ENCODE peak calls at places on chromosomes 4 and X, in four cellular contexts. One of them, this sample, is unnamed.

GRCh38 chrX:154019633-154020499 is at the start of gene IRAK1:
- DNase-seq in GM23338: peak
- DNase-seq in activated T-helper 1 cell treated with anti-CD3 and anti-CD28 coated beads, Interleukin-2, amount 50 U/mL, for 16 hours: no peak
- DNase-seq in fibroblast of the aortic adventitia: peak
- DNase-seq in this sample: no peak

GRCh38 chr4:988726-989721 is 2.2 kb downstream of the IDUA start:
- DNase-seq in GM23338: no peak
- DNase-seq in activated T-helper 1 cell treated with anti-CD3 and anti-CD28 coated beads, Interleukin-2, amount 50 U/mL, for 16 hours: no peak
- DNase-seq in fibroblast of the aortic adventitia: no peak
- DNase-seq in this sample: no peak

GRCh38 chr4:77560170-77560569 is 45.5 kb upstream of the CXCL13 start:
- DNase-seq in GM23338: no peak
- DNase-seq in activated T-helper 1 cell treated with anti-CD3 and anti-CD28 coated beads, Interleukin-2, amount 50 U/mL, for 16 hours: no peak
- DNase-seq in fibroblast of the aortic adventitia: no peak
- DNase-seq in this sample: no peak

GRCh38 chrX:27446423-27446822 is 16.7 kb downstream of the PPP4R3C start:
- DNase-seq in GM23338: no peak
- DNase-seq in activated T-helper 1 cell treated with anti-CD3 and anti-CD28 coated beads, Interleukin-2, amount 50 U/mL, for 16 hours: no peak
- DNase-seq in fibroblast of the aortic adventitia: no peak
- DNase-seq in this sample: no peak

GRCh38 chr4:6346373-6347110 is 76.9 kb downstream of the WFS1 start:
- DNase-seq in GM23338: no peak
- DNase-seq in activated T-helper 1 cell treated with anti-CD3 and anti-CD28 coated beads, Interleukin-2, amount 50 U/mL, for 16 hours: no peak
- DNase-seq in fibroblast of the aortic adventitia: no peak
- DNase-seq in this sample: no peak

GRCh38 chr4:125736057-125736456 is 421.3 kb downstream of the FAT4 start:
- DNase-seq in GM23338: peak
- DNase-seq in activated T-helper 1 cell treated with anti-CD3 and anti-CD28 coated beads, Interleukin-2, amount 50 U/mL, for 16 hours: no peak
- DNase-seq in fibroblast of the aortic adventitia: peak
- DNase-seq in this sample: no peak

GRCh38 chrX:115719171-115719570 is 158.2 kb downstream of the PLS3 start:
- DNase-seq in GM23338: no peak
- DNase-seq in activated T-helper 1 cell treated with anti-CD3 and anti-CD28 coated beads, Interleukin-2, amount 50 U/mL, for 16 hours: no peak
- DNase-seq in fibroblast of the aortic adventitia: no peak
- DNase-seq in this sample: no peak

GRCh38 chrX:124212622-124213021 is 119.8 kb upstream of the TEX13D start:
- DNase-seq in GM23338: no peak
- DNase-seq in activated T-helper 1 cell treated with anti-CD3 and anti-CD28 coated beads, Interleukin-2, amount 50 U/mL, for 16 hours: no peak
- DNase-seq in fibroblast of the aortic adventitia: no peak
- DNase-seq in this sample: no peak

GRCh38 chrX:129649268-129650182 is 5.2 kb downstream of the APLN start:
- DNase-seq in GM23338: no peak
- DNase-seq in activated T-helper 1 cell treated with anti-CD3 and anti-CD28 coated beads, Interleukin-2, amount 50 U/mL, for 16 hours: no peak
- DNase-seq in fibroblast of the aortic adventitia: peak
- DNase-seq in this sample: no peak

GRCh38 chr4:108030332-108030731 is 40.6 kb downstream of the HADH start:
- DNase-seq in GM23338: peak
- DNase-seq in activated T-helper 1 cell treated with anti-CD3 and anti-CD28 coated beads, Interleukin-2, amount 50 U/mL, for 16 hours: peak
- DNase-seq in fibroblast of the aortic adventitia: peak
- DNase-seq in this sample: peak

GRCh38 chrX:54529166-54529558 is 857 bp upstream of the GNL3L start:
- DNase-seq in GM23338: no peak
- DNase-seq in activated T-helper 1 cell treated with anti-CD3 and anti-CD28 coated beads, Interleukin-2, amount 50 U/mL, for 16 hours: no peak
- DNase-seq in fibroblast of the aortic adventitia: no peak
- DNase-seq in this sample: no peak

GRCh38 chr4:6658635-6659075 is 18.2 kb downstream of the MRFAP1 start:
- DNase-seq in GM23338: peak
- DNase-seq in activated T-helper 1 cell treated with anti-CD3 and anti-CD28 coated beads, Interleukin-2, amount 50 U/mL, for 16 hours: peak
- DNase-seq in fibroblast of the aortic adventitia: no peak
- DNase-seq in this sample: no peak

GRCh38 chr4:160580581-160580980 is 1477.7 kb downstream of the RAPGEF2 start:
- DNase-seq in GM23338: no peak
- DNase-seq in activated T-helper 1 cell treated with anti-CD3 and anti-CD28 coated beads, Interleukin-2, amount 50 U/mL, for 16 hours: no peak
- DNase-seq in fibroblast of the aortic adventitia: no peak
- DNase-seq in this sample: no peak

GRCh38 chrX:66684196-66684595 is 45.3 kb upstream of the EDA2R start:
- DNase-seq in GM23338: no peak
- DNase-seq in activated T-helper 1 cell treated with anti-CD3 and anti-CD28 coated beads, Interleukin-2, amount 50 U/mL, for 16 hours: no peak
- DNase-seq in fibroblast of the aortic adventitia: peak
- DNase-seq in this sample: no peak

GRCh38 chrX:14936561-14936960 is 63.3 kb downstream of the MOSPD2 start:
- DNase-seq in GM23338: no peak
- DNase-seq in activated T-helper 1 cell treated with anti-CD3 and anti-CD28 coated beads, Interleukin-2, amount 50 U/mL, for 16 hours: no peak
- DNase-seq in fibroblast of the aortic adventitia: peak
- DNase-seq in this sample: peak

GRCh38 chr4:3047464-3048286 is 26.7 kb downstream of the HTT-AS start:
- DNase-seq in GM23338: peak
- DNase-seq in activated T-helper 1 cell treated with anti-CD3 and anti-CD28 coated beads, Interleukin-2, amount 50 U/mL, for 16 hours: peak
- DNase-seq in fibroblast of the aortic adventitia: peak
- DNase-seq in this sample: peak

GRCh38 chrX:109624641-109625311 is at the start of gene KCNE5:
- DNase-seq in GM23338: peak
- DNase-seq in activated T-helper 1 cell treated with anti-CD3 and anti-CD28 coated beads, Interleukin-2, amount 50 U/mL, for 16 hours: no peak
- DNase-seq in fibroblast of the aortic adventitia: no peak
- DNase-seq in this sample: no peak

GRCh38 chrX:93468075-93468474 is 205.3 kb downstream of the NAP1L3 start:
- DNase-seq in GM23338: no peak
- DNase-seq in activated T-helper 1 cell treated with anti-CD3 and anti-CD28 coated beads, Interleukin-2, amount 50 U/mL, for 16 hours: no peak
- DNase-seq in fibroblast of the aortic adventitia: no peak
- DNase-seq in this sample: no peak

GRCh38 chr4:13921805-13922204 is 294.3 kb upstream of the BOD1L1 start:
- DNase-seq in GM23338: no peak
- DNase-seq in activated T-helper 1 cell treated with anti-CD3 and anti-CD28 coated beads, Interleukin-2, amount 50 U/mL, for 16 hours: no peak
- DNase-seq in fibroblast of the aortic adventitia: peak
- DNase-seq in this sample: peak

GRCh38 chr4:142091085-142091513 is 454.7 kb downstream of the IL15 start:
- DNase-seq in GM23338: no peak
- DNase-seq in activated T-helper 1 cell treated with anti-CD3 and anti-CD28 coated beads, Interleukin-2, amount 50 U/mL, for 16 hours: no peak
- DNase-seq in fibroblast of the aortic adventitia: peak
- DNase-seq in this sample: peak

GRCh38 chr4:120812216-120812615 is 110.3 kb downstream of the PRDM5 start:
- DNase-seq in GM23338: no peak
- DNase-seq in activated T-helper 1 cell treated with anti-CD3 and anti-CD28 coated beads, Interleukin-2, amount 50 U/mL, for 16 hours: no peak
- DNase-seq in fibroblast of the aortic adventitia: no peak
- DNase-seq in this sample: no peak

GRCh38 chr4:24743931-24744330 is 51.4 kb upstream of the SOD3 start:
- DNase-seq in GM23338: peak
- DNase-seq in activated T-helper 1 cell treated with anti-CD3 and anti-CD28 coated beads, Interleukin-2, amount 50 U/mL, for 16 hours: no peak
- DNase-seq in fibroblast of the aortic adventitia: no peak
- DNase-seq in this sample: no peak

GRCh38 chr4:114384629-114385028 is 214.0 kb upstream of the UGT8 start:
- DNase-seq in GM23338: peak
- DNase-seq in activated T-helper 1 cell treated with anti-CD3 and anti-CD28 coated beads, Interleukin-2, amount 50 U/mL, for 16 hours: no peak
- DNase-seq in fibroblast of the aortic adventitia: peak
- DNase-seq in this sample: no peak

GRCh38 chr4:153799708-153800074 is 10.8 kb upstream of the SFRP2 start:
- DNase-seq in GM23338: no peak
- DNase-seq in activated T-helper 1 cell treated with anti-CD3 and anti-CD28 coated beads, Interleukin-2, amount 50 U/mL, for 16 hours: no peak
- DNase-seq in fibroblast of the aortic adventitia: no peak
- DNase-seq in this sample: no peak

GRCh38 chrX:40182615-40183014 is 84.9 kb upstream of the BCOR start:
- DNase-seq in GM23338: no peak
- DNase-seq in activated T-helper 1 cell treated with anti-CD3 and anti-CD28 coated beads, Interleukin-2, amount 50 U/mL, for 16 hours: no peak
- DNase-seq in fibroblast of the aortic adventitia: no peak
- DNase-seq in this sample: no peak

GRCh38 chr4:174855043-174855442 is 26.0 kb upstream of the GLRA3 start:
- DNase-seq in GM23338: peak
- DNase-seq in activated T-helper 1 cell treated with anti-CD3 and anti-CD28 coated beads, Interleukin-2, amount 50 U/mL, for 16 hours: no peak
- DNase-seq in fibroblast of the aortic adventitia: no peak
- DNase-seq in this sample: no peak

GRCh38 chr4:108031427-108032083 is 41.9 kb downstream of the HADH start:
- DNase-seq in GM23338: peak
- DNase-seq in activated T-helper 1 cell treated with anti-CD3 and anti-CD28 coated beads, Interleukin-2, amount 50 U/mL, for 16 hours: no peak
- DNase-seq in fibroblast of the aortic adventitia: no peak
- DNase-seq in this sample: no peak

GRCh38 chrX:69264134-69264533 is 98.9 kb upstream of the PJA1 start:
- DNase-seq in GM23338: peak
- DNase-seq in activated T-helper 1 cell treated with anti-CD3 and anti-CD28 coated beads, Interleukin-2, amount 50 U/mL, for 16 hours: no peak
- DNase-seq in fibroblast of the aortic adventitia: no peak
- DNase-seq in this sample: no peak

GRCh38 chr4:165763640-165764039 is 109.4 kb upstream of the TLL1 start:
- DNase-seq in GM23338: no peak
- DNase-seq in activated T-helper 1 cell treated with anti-CD3 and anti-CD28 coated beads, Interleukin-2, amount 50 U/mL, for 16 hours: no peak
- DNase-seq in fibroblast of the aortic adventitia: peak
- DNase-seq in this sample: no peak

GRCh38 chr4:166008510-166008909 is 135.5 kb downstream of the TLL1 start:
- DNase-seq in GM23338: no peak
- DNase-seq in activated T-helper 1 cell treated with anti-CD3 and anti-CD28 coated beads, Interleukin-2, amount 50 U/mL, for 16 hours: no peak
- DNase-seq in fibroblast of the aortic adventitia: no peak
- DNase-seq in this sample: no peak

GRCh38 chr4:166972071-166972470 is 262.2 kb downstream of the SPOCK3 start:
- DNase-seq in GM23338: no peak
- DNase-seq in activated T-helper 1 cell treated with anti-CD3 and anti-CD28 coated beads, Interleukin-2, amount 50 U/mL, for 16 hours: no peak
- DNase-seq in fibroblast of the aortic adventitia: peak
- DNase-seq in this sample: no peak

GRCh38 chr4:68906238-68907137 is 45.1 kb downstream of the UGT2A3 start:
- DNase-seq in GM23338: peak
- DNase-seq in activated T-helper 1 cell treated with anti-CD3 and anti-CD28 coated beads, Interleukin-2, amount 50 U/mL, for 16 hours: no peak
- DNase-seq in fibroblast of the aortic adventitia: peak
- DNase-seq in this sample: no peak

GRCh38 chr4:33941854-33942253 is 2302.5 kb downstream of the ARAP2 start:
- DNase-seq in GM23338: no peak
- DNase-seq in activated T-helper 1 cell treated with anti-CD3 and anti-CD28 coated beads, Interleukin-2, amount 50 U/mL, for 16 hours: no peak
- DNase-seq in fibroblast of the aortic adventitia: no peak
- DNase-seq in this sample: no peak

GRCh38 chr4:138301536-138301935 is 59.4 kb upstream of the SLC7A11 start:
- DNase-seq in GM23338: no peak
- DNase-seq in activated T-helper 1 cell treated with anti-CD3 and anti-CD28 coated beads, Interleukin-2, amount 50 U/mL, for 16 hours: no peak
- DNase-seq in fibroblast of the aortic adventitia: no peak
- DNase-seq in this sample: no peak

GRCh38 chr4:45662996-45663395 is 460.9 kb downstream of the GABRG1 start:
- DNase-seq in GM23338: peak
- DNase-seq in activated T-helper 1 cell treated with anti-CD3 and anti-CD28 coated beads, Interleukin-2, amount 50 U/mL, for 16 hours: no peak
- DNase-seq in fibroblast of the aortic adventitia: peak
- DNase-seq in this sample: no peak

GRCh38 chr4:86544313-86544966 is 49.7 kb upstream of the PTPN13 start:
- DNase-seq in GM23338: no peak
- DNase-seq in activated T-helper 1 cell treated with anti-CD3 and anti-CD28 coated beads, Interleukin-2, amount 50 U/mL, for 16 hours: no peak
- DNase-seq in fibroblast of the aortic adventitia: no peak
- DNase-seq in this sample: no peak

GRCh38 chrX:65712005-65712861 is 44.8 kb downstream of the MSN start:
- DNase-seq in GM23338: no peak
- DNase-seq in activated T-helper 1 cell treated with anti-CD3 and anti-CD28 coated beads, Interleukin-2, amount 50 U/mL, for 16 hours: no peak
- DNase-seq in fibroblast of the aortic adventitia: no peak
- DNase-seq in this sample: no peak

GRCh38 chrX:10111364-10112148 is 45.2 kb upstream of the CLCN4 start:
- DNase-seq in GM23338: no peak
- DNase-seq in activated T-helper 1 cell treated with anti-CD3 and anti-CD28 coated beads, Interleukin-2, amount 50 U/mL, for 16 hours: peak
- DNase-seq in fibroblast of the aortic adventitia: no peak
- DNase-seq in this sample: no peak

GRCh38 chrX:72663737-72664136 is 50.4 kb downstream of the PHKA1 start:
- DNase-seq in GM23338: no peak
- DNase-seq in activated T-helper 1 cell treated with anti-CD3 and anti-CD28 coated beads, Interleukin-2, amount 50 U/mL, for 16 hours: no peak
- DNase-seq in fibroblast of the aortic adventitia: no peak
- DNase-seq in this sample: no peak